ENCODE peak calls at places on chromosomes 11 and 22, in ten cellular contexts. One of them, this sample, is unnamed.

GRCh38 chr11:64146036-64146943 is 19.6 kb downstream of the MACROD1 start:
- DNase-seq in HT1080: peak
- DNase-seq in activated CD4-positive, alpha-beta T cell treated with anti-CD3 and anti-CD28 coated beads for 24 hours: peak
- DNase-seq in neural crest cell: peak
- DNase-seq in Daoy: peak
- DNase-seq in upper lobe of left lung: peak
- DNase-seq in cardiac muscle cell: peak
- DNase-seq in stimulated activated CD4-positive, alpha-beta T cell treated with anti-CD3 and anti-CD28 coated beads, Interleukin-15, amount 100 ng/mL, for 1 hour: peak
- DNase-seq in omental fat pad: peak
- DNase-seq in GM23248: peak
- DNase-seq in this sample: peak

GRCh38 chr22:19612866-19613572 is 88.8 kb upstream of the CLDN5 start:
- DNase-seq in HT1080: no peak
- DNase-seq in activated CD4-positive, alpha-beta T cell treated with anti-CD3 and anti-CD28 coated beads for 24 hours: no peak
- DNase-seq in neural crest cell: no peak
- DNase-seq in Daoy: no peak
- DNase-seq in upper lobe of left lung: no peak
- DNase-seq in cardiac muscle cell: no peak
- DNase-seq in stimulated activated CD4-positive, alpha-beta T cell treated with anti-CD3 and anti-CD28 coated beads, Interleukin-15, amount 100 ng/mL, for 1 hour: no peak
- DNase-seq in omental fat pad: no peak
- DNase-seq in GM23248: no peak
- DNase-seq in this sample: peak

GRCh38 chr11:115496892-115497291 is 7.3 kb downstream of the CADM1 start:
- DNase-seq in HT1080: no peak
- DNase-seq in activated CD4-positive, alpha-beta T cell treated with anti-CD3 and anti-CD28 coated beads for 24 hours: no peak
- DNase-seq in neural crest cell: no peak
- DNase-seq in Daoy: peak
- DNase-seq in upper lobe of left lung: no peak
- DNase-seq in cardiac muscle cell: no peak
- DNase-seq in stimulated activated CD4-positive, alpha-beta T cell treated with anti-CD3 and anti-CD28 coated beads, Interleukin-15, amount 100 ng/mL, for 1 hour: no peak
- DNase-seq in omental fat pad: no peak
- DNase-seq in GM23248: no peak
- DNase-seq in this sample: no peak

GRCh38 chr22:31646186-31647019 is 15.6 kb downstream of the PISD start:
- DNase-seq in HT1080: peak
- DNase-seq in activated CD4-positive, alpha-beta T cell treated with anti-CD3 and anti-CD28 coated beads for 24 hours: no peak
- DNase-seq in neural crest cell: no peak
- DNase-seq in Daoy: peak
- DNase-seq in upper lobe of left lung: no peak
- DNase-seq in cardiac muscle cell: peak
- DNase-seq in stimulated activated CD4-positive, alpha-beta T cell treated with anti-CD3 and anti-CD28 coated beads, Interleukin-15, amount 100 ng/mL, for 1 hour: no peak
- DNase-seq in omental fat pad: no peak
- DNase-seq in GM23248: peak
- DNase-seq in this sample: peak

GRCh38 chr11:62501432-62501891 is 45.1 kb downstream of the AHNAK start:
- DNase-seq in HT1080: no peak
- DNase-seq in activated CD4-positive, alpha-beta T cell treated with anti-CD3 and anti-CD28 coated beads for 24 hours: no peak
- DNase-seq in neural crest cell: no peak
- DNase-seq in Daoy: no peak
- DNase-seq in upper lobe of left lung: peak
- DNase-seq in cardiac muscle cell: no peak
- DNase-seq in stimulated activated CD4-positive, alpha-beta T cell treated with anti-CD3 and anti-CD28 coated beads, Interleukin-15, amount 100 ng/mL, for 1 hour: no peak
- DNase-seq in omental fat pad: no peak
- DNase-seq in GM23248: peak
- DNase-seq in this sample: peak

GRCh38 chr11:87926250-87926970 is 248.8 kb downstream of the RAB38 start:
- DNase-seq in HT1080: peak
- DNase-seq in activated CD4-positive, alpha-beta T cell treated with anti-CD3 and anti-CD28 coated beads for 24 hours: no peak
- DNase-seq in neural crest cell: no peak
- DNase-seq in Daoy: peak
- DNase-seq in upper lobe of left lung: no peak
- DNase-seq in cardiac muscle cell: peak
- DNase-seq in stimulated activated CD4-positive, alpha-beta T cell treated with anti-CD3 and anti-CD28 coated beads, Interleukin-15, amount 100 ng/mL, for 1 hour: no peak
- DNase-seq in omental fat pad: no peak
- DNase-seq in GM23248: peak
- DNase-seq in this sample: peak

GRCh38 chr11:75429641-75429901 is 3.4 kb downstream of the KLHL35 start:
- DNase-seq in HT1080: no peak
- DNase-seq in activated CD4-positive, alpha-beta T cell treated with anti-CD3 and anti-CD28 coated beads for 24 hours: no peak
- DNase-seq in neural crest cell: no peak
- DNase-seq in Daoy: no peak
- DNase-seq in upper lobe of left lung: no peak
- DNase-seq in cardiac muscle cell: no peak
- DNase-seq in stimulated activated CD4-positive, alpha-beta T cell treated with anti-CD3 and anti-CD28 coated beads, Interleukin-15, amount 100 ng/mL, for 1 hour: no peak
- DNase-seq in omental fat pad: no peak
- DNase-seq in GM23248: no peak
- DNase-seq in this sample: no peak

GRCh38 chr11:126403658-126404057 is 48.2 kb downstream of the ST3GAL4 start:
- DNase-seq in HT1080: no peak
- DNase-seq in activated CD4-positive, alpha-beta T cell treated with anti-CD3 and anti-CD28 coated beads for 24 hours: no peak
- DNase-seq in neural crest cell: no peak
- DNase-seq in Daoy: no peak
- DNase-seq in upper lobe of left lung: no peak
- DNase-seq in cardiac muscle cell: no peak
- DNase-seq in stimulated activated CD4-positive, alpha-beta T cell treated with anti-CD3 and anti-CD28 coated beads, Interleukin-15, amount 100 ng/mL, for 1 hour: no peak
- DNase-seq in omental fat pad: no peak
- DNase-seq in GM23248: no peak
- DNase-seq in this sample: no peak

GRCh38 chr11:73242291-73243092 is 24.4 kb downstream of the P2RY2 start:
- DNase-seq in HT1080: peak
- DNase-seq in activated CD4-positive, alpha-beta T cell treated with anti-CD3 and anti-CD28 coated beads for 24 hours: peak
- DNase-seq in neural crest cell: peak
- DNase-seq in Daoy: peak
- DNase-seq in upper lobe of left lung: peak
- DNase-seq in cardiac muscle cell: peak
- DNase-seq in stimulated activated CD4-positive, alpha-beta T cell treated with anti-CD3 and anti-CD28 coated beads, Interleukin-15, amount 100 ng/mL, for 1 hour: peak
- DNase-seq in omental fat pad: peak
- DNase-seq in GM23248: peak
- DNase-seq in this sample: peak

GRCh38 chr11:94423467-94423866 is 22.2 kb upstream of the GPR83 start:
- DNase-seq in HT1080: no peak
- DNase-seq in activated CD4-positive, alpha-beta T cell treated with anti-CD3 and anti-CD28 coated beads for 24 hours: no peak
- DNase-seq in neural crest cell: no peak
- DNase-seq in Daoy: no peak
- DNase-seq in upper lobe of left lung: no peak
- DNase-seq in cardiac muscle cell: no peak
- DNase-seq in stimulated activated CD4-positive, alpha-beta T cell treated with anti-CD3 and anti-CD28 coated beads, Interleukin-15, amount 100 ng/mL, for 1 hour: no peak
- DNase-seq in omental fat pad: no peak
- DNase-seq in GM23248: no peak
- DNase-seq in this sample: no peak

GRCh38 chr11:8026982-8027381 is 39.8 kb downstream of the EIF3F start:
- DNase-seq in HT1080: no peak
- DNase-seq in activated CD4-positive, alpha-beta T cell treated with anti-CD3 and anti-CD28 coated beads for 24 hours: no peak
- DNase-seq in neural crest cell: no peak
- DNase-seq in Daoy: no peak
- DNase-seq in upper lobe of left lung: no peak
- DNase-seq in cardiac muscle cell: no peak
- DNase-seq in stimulated activated CD4-positive, alpha-beta T cell treated with anti-CD3 and anti-CD28 coated beads, Interleukin-15, amount 100 ng/mL, for 1 hour: no peak
- DNase-seq in omental fat pad: no peak
- DNase-seq in GM23248: no peak
- DNase-seq in this sample: no peak

GRCh38 chr22:17607891-17608521 is 20.5 kb downstream of the ATP6V1E1 start:
- DNase-seq in HT1080: no peak
- DNase-seq in activated CD4-positive, alpha-beta T cell treated with anti-CD3 and anti-CD28 coated beads for 24 hours: no peak
- DNase-seq in neural crest cell: no peak
- DNase-seq in Daoy: no peak
- DNase-seq in upper lobe of left lung: no peak
- DNase-seq in cardiac muscle cell: no peak
- DNase-seq in stimulated activated CD4-positive, alpha-beta T cell treated with anti-CD3 and anti-CD28 coated beads, Interleukin-15, amount 100 ng/mL, for 1 hour: no peak
- DNase-seq in omental fat pad: no peak
- DNase-seq in GM23248: no peak
- DNase-seq in this sample: no peak

GRCh38 chr22:49451070-49451840 is 376.4 kb downstream of the BRD1 start:
- DNase-seq in HT1080: no peak
- DNase-seq in activated CD4-positive, alpha-beta T cell treated with anti-CD3 and anti-CD28 coated beads for 24 hours: no peak
- DNase-seq in neural crest cell: no peak
- DNase-seq in Daoy: no peak
- DNase-seq in upper lobe of left lung: no peak
- DNase-seq in cardiac muscle cell: no peak
- DNase-seq in stimulated activated CD4-positive, alpha-beta T cell treated with anti-CD3 and anti-CD28 coated beads, Interleukin-15, amount 100 ng/mL, for 1 hour: no peak
- DNase-seq in omental fat pad: no peak
- DNase-seq in GM23248: no peak
- DNase-seq in this sample: no peak

GRCh38 chr11:27208846-27209245 is 154.2 kb downstream of the CCDC34 start:
- DNase-seq in HT1080: no peak
- DNase-seq in activated CD4-positive, alpha-beta T cell treated with anti-CD3 and anti-CD28 coated beads for 24 hours: no peak
- DNase-seq in neural crest cell: no peak
- DNase-seq in Daoy: no peak
- DNase-seq in upper lobe of left lung: no peak
- DNase-seq in cardiac muscle cell: no peak
- DNase-seq in stimulated activated CD4-positive, alpha-beta T cell treated with anti-CD3 and anti-CD28 coated beads, Interleukin-15, amount 100 ng/mL, for 1 hour: no peak
- DNase-seq in omental fat pad: no peak
- DNase-seq in GM23248: no peak
- DNase-seq in this sample: no peak

GRCh38 chr11:130999086-130999485 is 82.8 kb upstream of the SNX19 start:
- DNase-seq in HT1080: no peak
- DNase-seq in activated CD4-positive, alpha-beta T cell treated with anti-CD3 and anti-CD28 coated beads for 24 hours: no peak
- DNase-seq in neural crest cell: no peak
- DNase-seq in Daoy: peak
- DNase-seq in upper lobe of left lung: no peak
- DNase-seq in cardiac muscle cell: peak
- DNase-seq in stimulated activated CD4-positive, alpha-beta T cell treated with anti-CD3 and anti-CD28 coated beads, Interleukin-15, amount 100 ng/mL, for 1 hour: no peak
- DNase-seq in omental fat pad: no peak
- DNase-seq in GM23248: peak
- DNase-seq in this sample: no peak

GRCh38 chr11:65898656-65899355 is 1.4 kb downstream of the FOSL1 start:
- DNase-seq in HT1080: no peak
- DNase-seq in activated CD4-positive, alpha-beta T cell treated with anti-CD3 and anti-CD28 coated beads for 24 hours: no peak
- DNase-seq in neural crest cell: no peak
- DNase-seq in Daoy: no peak
- DNase-seq in upper lobe of left lung: no peak
- DNase-seq in cardiac muscle cell: no peak
- DNase-seq in stimulated activated CD4-positive, alpha-beta T cell treated with anti-CD3 and anti-CD28 coated beads, Interleukin-15, amount 100 ng/mL, for 1 hour: no peak
- DNase-seq in omental fat pad: no peak
- DNase-seq in GM23248: peak
- DNase-seq in this sample: no peak

GRCh38 chr11:11148104-11148509 is 204.9 kb downstream of the CSNK2A3 start:
- DNase-seq in HT1080: peak
- DNase-seq in activated CD4-positive, alpha-beta T cell treated with anti-CD3 and anti-CD28 coated beads for 24 hours: no peak
- DNase-seq in neural crest cell: no peak
- DNase-seq in Daoy: peak
- DNase-seq in upper lobe of left lung: peak
- DNase-seq in cardiac muscle cell: peak
- DNase-seq in stimulated activated CD4-positive, alpha-beta T cell treated with anti-CD3 and anti-CD28 coated beads, Interleukin-15, amount 100 ng/mL, for 1 hour: no peak
- DNase-seq in omental fat pad: no peak
- DNase-seq in GM23248: peak
- DNase-seq in this sample: peak

GRCh38 chr11:103892603-103893002 is 143.8 kb upstream of the DDI1 start:
- DNase-seq in HT1080: peak
- DNase-seq in activated CD4-positive, alpha-beta T cell treated with anti-CD3 and anti-CD28 coated beads for 24 hours: no peak
- DNase-seq in neural crest cell: no peak
- DNase-seq in Daoy: no peak
- DNase-seq in upper lobe of left lung: no peak
- DNase-seq in cardiac muscle cell: peak
- DNase-seq in stimulated activated CD4-positive, alpha-beta T cell treated with anti-CD3 and anti-CD28 coated beads, Interleukin-15, amount 100 ng/mL, for 1 hour: no peak
- DNase-seq in omental fat pad: no peak
- DNase-seq in GM23248: peak
- DNase-seq in this sample: peak

GRCh38 chr11:103699216-103699615 is 337.2 kb upstream of the DDI1 start:
- DNase-seq in HT1080: no peak
- DNase-seq in activated CD4-positive, alpha-beta T cell treated with anti-CD3 and anti-CD28 coated beads for 24 hours: no peak
- DNase-seq in neural crest cell: no peak
- DNase-seq in Daoy: no peak
- DNase-seq in upper lobe of left lung: no peak
- DNase-seq in cardiac muscle cell: peak
- DNase-seq in stimulated activated CD4-positive, alpha-beta T cell treated with anti-CD3 and anti-CD28 coated beads, Interleukin-15, amount 100 ng/mL, for 1 hour: no peak
- DNase-seq in omental fat pad: no peak
- DNase-seq in GM23248: peak
- DNase-seq in this sample: peak